ENCODE peak calls at places on chromosomes 6 and 20, in five cellular contexts. O, N, U, I and T are unnamed samples.

GRCh38 chr6:53673138-53673801 is 7.7 kb upstream of the KLHL31 start:
- DNase-seq in O (peak), I (peak), U (no peak), N (peak), T (no peak)

GRCh38 chr6:146289816-146290588 is 253.6 kb upstream of the RAB32 start:
- DNase-seq in U (no peak), O (peak), N (peak), I (peak), T (no peak)

GRCh38 chr6:166346995-166347394 is 4.7 kb upstream of the SFT2D1 start:
- DNase-seq in I (no peak), U (no peak), N (no peak), O (no peak), T (no peak)

GRCh38 chr20:32577657-32578056 is 7.5 kb downstream of the NOL4L start:
- DNase-seq in I (no peak), O (no peak), U (no peak), N (no peak), T (no peak)

GRCh38 chr6:11346516-11346915 is 114.0 kb upstream of the NEDD9 start:
- DNase-seq in N (no peak), U (no peak), I (no peak), O (no peak), T (no peak)

GRCh38 chr20:51119914-51120313 is 97.0 kb upstream of the KCNG1 start:
- DNase-seq in U (no peak), I (no peak), O (no peak), N (no peak), T (no peak)

GRCh38 chr20:37524221-37524700 is 3.2 kb downstream of the NNAT start:
- DNase-seq in N (no peak), U (no peak), O (no peak), I (no peak), T (no peak)

GRCh38 chr20:36259177-36259835 is 23.0 kb downstream of the AAR2 start:
- DNase-seq in I (no peak), U (no peak), N (no peak), O (no peak), T (no peak)

GRCh38 chr20:36591854-36592641 is 13.5 kb upstream of the RAB5IF start:
- DNase-seq in I (no peak), N (peak), O (no peak), U (no peak), T (no peak)

GRCh38 chr6:139547082-139547776 is 172.8 kb upstream of the CITED2 start:
- DNase-seq in I (no peak), N (no peak), U (no peak), O (no peak), T (no peak)

GRCh38 chr6:89834884-89835792 is 5.5 kb downstream of the CASP8AP2 start:
- DNase-seq in U (peak), O (no peak), N (no peak), I (peak), T (no peak)

GRCh38 chr20:62494537-62494936 is 18.7 kb upstream of the GATA5 start:
- DNase-seq in I (no peak), N (no peak), O (peak), U (no peak), T (no peak)

GRCh38 chr6:72665599-72665998 is 43.7 kb downstream of the KCNQ5 start:
- DNase-seq in U (no peak), I (no peak), O (no peak), N (no peak), T (no peak)

GRCh38 chr20:10090588-10091166 is 55.9 kb downstream of the ANKEF1 start:
- DNase-seq in N (peak), U (peak), O (peak), I (peak), T (no peak)

GRCh38 chr6:28794175-28795002 is 129.4 kb downstream of the TRIM27 start:
- DNase-seq in O (peak), N (no peak), I (peak), U (no peak), T (no peak)

GRCh38 chr6:108643184-108643583 is 82.5 kb downstream of the FOXO3 start:
- DNase-seq in U (no peak), N (no peak), I (no peak), O (no peak), T (no peak)

GRCh38 chr20:8388707-8389106 is 256.6 kb downstream of the PLCB1 start:
- DNase-seq in U (no peak), I (no peak), O (no peak), N (no peak), T (no peak)

GRCh38 chr6:2899596-2899995 is 3.5 kb downstream of the SERPINB9 start:
- DNase-seq in I (no peak), U (no peak), N (no peak), O (no peak), T (no peak)

GRCh38 chr6:4803343-4803744 is 27.1 kb downstream of the CDYL start:
- DNase-seq in I (no peak), U (no peak), O (no peak), N (no peak), T (no peak)

GRCh38 chr20:58184984-58185383 is 43.5 kb downstream of the ANKRD60 start:
- DNase-seq in U (no peak), I (no peak), N (no peak), O (no peak), T (no peak)

GRCh38 chr20:3510110-3510509 is 39.3 kb downstream of the ATRN start:
- DNase-seq in U (no peak), N (no peak), I (no peak), O (no peak), T (no peak)

GRCh38 chr6:31202259-31203166 is 32.0 kb upstream of the POU5F1 start:
- DNase-seq in N (no peak), U (no peak), I (no peak), O (no peak), T (no peak)

GRCh38 chr6:161101517-161101916 is 109.9 kb downstream of the MAP3K4 start:
- DNase-seq in I (no peak), O (peak), N (no peak), U (no peak), T (no peak)

GRCh38 chr6:14009416-14009815 is 84.7 kb downstream of the RNF182 start:
- DNase-seq in U (no peak), O (no peak), N (no peak), I (no peak), T (no peak)

GRCh38 chr20:63313349-63314014 is 20.5 kb downstream of the COL20A1 start:
- DNase-seq in U (no peak), N (no peak), I (no peak), O (no peak), T (no peak)

GRCh38 chr6:324116-324728 is 31.9 kb downstream of the DUSP22 start:
- DNase-seq in N (no peak), O (no peak), U (no peak), I (no peak), T (no peak)

GRCh38 chr6:33974471-33974870 is 170.7 kb upstream of the MLN start:
- DNase-seq in O (no peak), U (no peak), I (no peak), N (no peak), T (no peak)

GRCh38 chr6:43869091-43869710 is 99.2 kb downstream of the VEGFA start:
- DNase-seq in N (no peak), O (no peak), U (no peak), I (no peak), T (no peak)

GRCh38 chr6:158259136-158259535 is 53.1 kb upstream of the TULP4 start:
- DNase-seq in N (no peak), O (no peak), U (no peak), I (no peak), T (no peak)

GRCh38 chr20:23049933-23050838 is 714 bp upstream of the THBD start:
- DNase-seq in I (peak), U (no peak), O (peak), N (peak), T (no peak)

GRCh38 chr6:3813150-3813780 is 35.9 kb upstream of the FAM50B start:
- DNase-seq in U (no peak), O (peak), N (peak), I (no peak), T (no peak)

GRCh38 chr6:8130399-8130798 is 28.1 kb upstream of the EEF1E1 start:
- DNase-seq in N (no peak), O (no peak), I (no peak), U (no peak), T (no peak)

GRCh38 chr6:39211183-39211582 is 18.1 kb downstream of the KCNK5 start:
- DNase-seq in I (no peak), N (no peak), U (no peak), O (no peak), T (no peak)

GRCh38 chr20:41630846-41631245 is 12.7 kb upstream of the CHD6 start:
- DNase-seq in N (no peak), U (no peak), I (no peak), O (no peak), T (no peak)

GRCh38 chr6:141195251-141195832 is 937.4 kb upstream of the GJE1 start:
- DNase-seq in I (no peak), O (peak), U (no peak), N (no peak), T (no peak)

GRCh38 chr6:13338038-13338437 is 9.7 kb upstream of the TBC1D7 start:
- DNase-seq in I (no peak), O (peak), N (no peak), U (no peak), T (no peak)

GRCh38 chr20:39282619-39283092 is 320.5 kb downstream of the DHX35 start:
- DNase-seq in N (no peak), O (no peak), U (no peak), I (no peak), T (no peak)

GRCh38 chr6:31203345-31203979 is 33.0 kb upstream of the POU5F1 start:
- DNase-seq in I (peak), U (peak), O (peak), N (peak), T (no peak)